ENCODE peak calls at places on chromosomes 6 and 20, in nine cellular contexts. G, R, N, H, O, Y, W, V and I are unnamed samples. For H3K4me1 and H3K27me3, the result is how much of the 10 kb centered on the place peaks cover.

GRCh38 chr6:106197441-106197840 is 111.3 kb downstream of the PRDM1 start:
- DNase-seq in G (no peak), Y (no peak), V (no peak), R (peak), W (no peak), H (no peak), O (no peak), N (no peak), I (no peak)

GRCh38 chr6:41691426-41692079 is 43.9 kb downstream of the TFEB start:
- DNase-seq in O (no peak), R (no peak), V (no peak), N (no peak), W (peak), G (no peak), Y (no peak), H (peak), I (no peak)

GRCh38 chr6:89035252-89036106 is 45.1 kb upstream of the PNRC1 start:
- DNase-seq in H (peak), Y (peak), V (no peak), N (peak), O (no peak), W (no peak), R (peak), G (peak), I (no peak)

GRCh38 chr6:139278190-139278589 is 13.6 kb downstream of the TXLNB start:
- DNase-seq in R (no peak), H (no peak), Y (no peak), O (no peak), G (no peak), W (no peak), N (no peak), V (no peak), I (no peak)

GRCh38 chr20:17377222-17377621 is 150.4 kb downstream of the PCSK2 start:
- DNase-seq in G (no peak), H (no peak), Y (no peak), N (no peak), O (no peak), V (no peak), R (no peak), W (no peak), I (peak)

GRCh38 chr20:34150616-34151015 is 38.6 kb upstream of the EIF2S2 start:
- DNase-seq in O (no peak), R (no peak), N (no peak), V (no peak), H (no peak), G (no peak), Y (no peak), W (no peak), I (no peak)

GRCh38 chr20:24634855-24635254 is 165.4 kb downstream of the SYNDIG1 start:
- DNase-seq in V (peak), W (peak), H (no peak), R (no peak), G (no peak), O (no peak), Y (no peak), N (no peak), I (no peak)

GRCh38 chr20:10584319-10584812 is 89.4 kb downstream of the JAG1 start:
- DNase-seq in W (no peak), H (no peak), G (no peak), N (no peak), R (no peak), Y (no peak), O (no peak), V (no peak), I (no peak)

GRCh38 chr6:108171291-108171917 is 5.6 kb downstream of the NR2E1 start:
- DNase-seq in W (peak), V (peak), G (no peak), R (no peak), O (no peak), Y (no peak), N (no peak), H (no peak), I (no peak)

GRCh38 chr20:23143098-23143497 is 57.0 kb upstream of the CD93 start:
- DNase-seq in V (no peak), W (no peak), O (no peak), Y (no peak), N (no peak), G (peak), H (peak), R (peak), I (no peak)

GRCh38 chr6:136685540-136686108 is 106.7 kb downstream of the MAP3K5 start:
- DNase-seq in V (no peak), N (no peak), R (no peak), O (no peak), H (no peak), W (no peak), G (no peak), Y (no peak), I (no peak)

GRCh38 chr6:80767808-80768207 is 661.3 kb downstream of the BCKDHB start:
- DNase-seq in O (no peak), V (no peak), W (peak), R (no peak), Y (no peak), G (peak), H (no peak), N (no peak), I (no peak)

GRCh38 chr6:108847738-108848115 is 495 bp upstream of the ARMC2 start:
- DNase-seq in R (no peak), V (no peak), N (no peak), G (no peak), Y (no peak), O (no peak), H (no peak), W (no peak), I (no peak)

GRCh38 chr20:57638895-57639236 is 18.6 kb upstream of the ZBP1 start:
- DNase-seq in H (no peak), Y (no peak), R (no peak), W (no peak), N (no peak), O (no peak), V (no peak), G (no peak), I (no peak)

GRCh38 chr20:18506744-18507143 is 996 bp upstream of the SEC23B start:
- DNase-seq in Y (no peak), N (no peak), V (no peak), G (no peak), R (peak), W (peak), H (no peak), O (peak), I (no peak)

GRCh38 chr20:38985060-38985459 is 22.9 kb downstream of the DHX35 start:
- DNase-seq in W (no peak), R (no peak), G (no peak), O (no peak), H (no peak), V (no peak), N (no peak), Y (no peak), I (no peak)

GRCh38 chr6:83592770-83593394 is 80.5 kb downstream of the PRSS35 start:
- DNase-seq in O (no peak), R (no peak), H (no peak), G (no peak), V (peak), Y (no peak), W (peak), N (no peak), I (peak)

GRCh38 chr20:58109918-58110635 is 118.4 kb downstream of the ANKRD60 start:
- DNase-seq in R (no peak), N (no peak), Y (no peak), H (no peak), O (no peak), W (no peak), G (no peak), V (no peak), I (no peak)

GRCh38 chr20:62145688-62146018 is 2.1 kb downstream of the SS18L1 start:
- DNase-seq in G (no peak), O (no peak), V (no peak), N (no peak), Y (no peak), R (no peak), H (no peak), W (no peak), I (no peak)

GRCh38 chr20:45470939-45471338 is 1.4 kb downstream of the WFDC2 start:
- DNase-seq in Y (no peak), O (no peak), R (no peak), H (no peak), G (no peak), N (no peak), W (peak), V (peak), I (peak)

GRCh38 chr6:7047966-7048365 is 59.8 kb upstream of the RREB1 start:
- DNase-seq in R (no peak), V (no peak), G (no peak), H (no peak), Y (no peak), N (no peak), W (no peak), O (no peak), I (no peak)

GRCh38 chr20:9377007-9377406 is 137.4 kb upstream of the LAMP5 start:
- DNase-seq in N (no peak), Y (no peak), W (no peak), O (no peak), V (no peak), H (no peak), G (no peak), R (no peak), I (no peak)

GRCh38 chr6:6665505-6665904 is 77.0 kb downstream of the LY86 start:
- DNase-seq in O (no peak), N (no peak), W (peak), H (no peak), G (no peak), Y (no peak), V (peak), R (no peak), I (no peak)

GRCh38 chr6:147207851-147208754 is 3.9 kb downstream of the STXBP5 start:
- DNase-seq in G (no peak), V (no peak), Y (no peak), H (no peak), R (no peak), W (no peak), N (no peak), O (no peak), I (no peak)

GRCh38 chr20:34985439-34986310 is 30.0 kb downstream of the MYH7B start:
- DNase-seq in G (no peak), W (no peak), V (no peak), R (no peak), O (no peak), Y (no peak), N (no peak), H (peak), I (no peak)

GRCh38 chr20:4559106-4559505 is 162.6 kb upstream of the PRND start:
- DNase-seq in G (no peak), N (no peak), Y (no peak), V (no peak), O (no peak), H (no peak), W (no peak), R (no peak), I (no peak)

GRCh38 chr20:44247676-44248419 is 740 bp downstream of the GDAP1L1 start:
- DNase-seq in W (peak), O (no peak), G (no peak), N (no peak), R (no peak), V (peak), H (no peak), Y (no peak), I (peak)

GRCh38 chr6:48765352-48765961 is 654.5 kb upstream of the PTCHD4 start:
- DNase-seq in W (peak), R (no peak), G (peak), V (peak), N (no peak), H (no peak), Y (no peak), O (no peak), I (peak)

GRCh38 chr6:74100719-74101287 is 404.8 kb downstream of the CD109 start:
- DNase-seq in G (no peak), V (no peak), R (no peak), Y (no peak), W (no peak), N (no peak), H (no peak), O (no peak), I (no peak)

GRCh38 chr20:42406826-42407225 is 782.9 kb downstream of the PTPRT start:
- DNase-seq in G (no peak), V (no peak), R (no peak), W (no peak), N (no peak), H (no peak), O (no peak), Y (no peak), I (no peak)

DNA sequence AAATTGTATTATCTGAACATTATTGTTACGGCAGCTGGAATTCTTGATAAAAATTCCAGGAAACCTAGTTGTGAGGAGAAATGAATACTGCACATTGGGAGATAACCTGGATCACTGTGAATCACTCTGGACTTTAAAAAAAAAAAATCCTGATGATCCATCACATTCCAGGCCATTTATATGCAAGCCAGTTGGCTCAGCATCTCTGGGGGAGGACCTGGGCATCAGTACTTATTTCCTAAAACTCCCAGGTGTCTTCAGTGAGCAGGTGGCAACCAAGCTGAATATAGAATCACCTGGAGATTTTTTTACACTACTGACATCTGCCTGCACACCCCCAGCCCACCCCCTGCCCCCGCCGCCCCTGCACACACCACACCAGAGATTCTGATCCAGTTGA is 39.1 kb upstream of the SIRT5 start:
- DNase-seq in W (peak), Y (no peak), G (no peak), H (no peak), V (no peak), R (no peak), N (no peak), O (no peak), I (no peak)
- H3K4me1 ChIP-seq in W (under half), Y (under half), G (under half), H (under half), V (under half), R (under half), N (under half), O (under half), I (under half)

GRCh38 chr6:45827952-45828530 is 187.6 kb downstream of the CLIC5 start:
- DNase-seq in Y (peak), O (no peak), G (no peak), N (no peak), V (no peak), R (peak), W (no peak), H (no peak), I (no peak)
- H3K27me3 ChIP-seq in Y (under half), O (under half), G (under half), N (under half), V (under half), R (under half), W (under half), H (under half), I (under half)

GRCh38 chr6:63537959-63538300 is 34.4 kb upstream of the LOC128125822 start:
- DNase-seq in R (no peak), H (no peak), Y (no peak), W (no peak), V (no peak), G (no peak), N (no peak), O (no peak), I (no peak)

GRCh38 chr6:63533026-63533425 is 39.3 kb upstream of the LOC128125822 start:
- DNase-seq in G (no peak), W (no peak), Y (no peak), R (no peak), N (no peak), V (no peak), O (no peak), H (no peak), I (no peak)

GRCh38 chr6:63538550-63538949 is 33.7 kb upstream of the LOC128125822 start:
- DNase-seq in R (no peak), Y (no peak), G (no peak), N (no peak), O (no peak), W (no peak), H (no peak), V (no peak), I (no peak)

GRCh38 chr6:63533952-63534351 is 38.3 kb upstream of the LOC128125822 start:
- DNase-seq in R (no peak), W (no peak), G (no peak), N (no peak), H (no peak), O (no peak), V (no peak), Y (no peak), I (no peak)

GRCh38 chr6:63537126-63537958 is 34.9 kb upstream of the LOC128125822 start:
- DNase-seq in W (no peak), O (no peak), N (no peak), G (no peak), R (no peak), Y (no peak), V (no peak), H (no peak), I (no peak)
- TF ChIP-seq CTCF in W (no peak), O (no peak), N (no peak), G (no peak), R (no peak), Y (no peak), V (no peak), H (no peak), I (no peak)

DNA sequence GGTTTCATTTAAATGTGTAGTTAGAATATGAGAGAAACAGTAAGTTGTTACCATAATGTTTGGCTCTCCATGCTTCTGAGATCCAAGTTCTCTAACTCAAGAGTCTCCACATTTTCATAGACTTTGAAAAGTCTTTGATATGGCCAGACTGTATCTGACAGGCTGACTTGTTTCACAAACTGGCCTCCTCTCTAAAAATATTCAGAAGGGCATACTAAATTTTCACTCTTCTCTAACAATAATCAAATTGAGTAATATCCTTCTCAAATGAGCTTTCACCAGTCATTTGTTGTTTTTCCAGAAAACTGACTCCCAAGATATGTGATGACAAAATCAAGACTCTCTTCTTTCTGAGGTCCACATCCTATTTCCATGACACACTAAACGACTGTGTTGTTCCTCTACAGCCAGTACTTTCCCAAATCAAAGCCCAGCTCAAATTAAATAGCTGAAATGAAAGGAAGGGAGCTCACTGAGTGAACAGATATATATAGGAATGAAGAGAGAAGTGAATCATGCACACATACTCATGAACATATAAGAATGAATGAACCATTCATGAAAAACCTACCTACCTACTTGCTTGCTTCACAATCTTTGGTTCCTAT is 15.1 kb downstream of the HIVEP2 start:
- DNase-seq in G (no peak), Y (no peak), V (no peak), N (no peak), H (no peak), W (no peak), R (no peak), O (no peak), I (no peak)
- H3K4me1 ChIP-seq in G (under half), Y (under half), V (under half), N (under half), H (under half), W (under half), R (under half), O (half or more), I (under half)

DNA sequence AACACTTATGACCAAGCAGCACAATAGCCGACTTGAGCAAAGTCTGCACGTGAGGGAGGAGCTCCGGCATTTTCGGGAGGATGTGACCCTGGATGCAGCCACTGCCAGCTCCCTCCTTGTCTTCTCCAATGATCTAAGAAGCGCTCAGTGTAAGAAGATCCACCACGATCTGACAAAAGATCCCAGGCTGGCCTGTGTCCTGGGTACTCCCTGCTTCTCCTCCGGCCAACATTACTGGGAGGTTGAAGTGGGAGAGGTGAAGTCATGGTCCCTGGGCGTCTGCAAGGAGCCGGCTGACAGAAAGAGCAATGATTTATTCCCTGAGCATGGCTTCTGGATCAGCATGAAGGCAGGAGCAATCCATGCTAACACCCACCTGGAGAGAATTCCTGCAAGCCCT is 2.8 kb downstream of the RFPL4B start:
- DNase-seq in V (no peak), Y (no peak), H (no peak), N (no peak), G (no peak), O (no peak), R (no peak), W (no peak), I (no peak)
- H3K27me3 ChIP-seq in V (under half), Y (under half), H (under half), N (under half), G (under half), O (under half), R (under half), W (under half), I (under half)